ENCODE peak calls at places on chromosomes 6 and 20, in eight cellular contexts. B is HCT116, M is HepG2, N is H1, S is GM23338, H is endothelial cell of umbilical vein, P is GM12878, U is K562. X is an unnamed sample.

GRCh38 chr6:1678201-1678600 is 68.5 kb downstream of the FOXC1 start:
- DNase-seq in M (no peak), B (no peak), N (no peak), H (peak), P (no peak), S (peak), U (no peak), X (no peak)

GRCh38 chr6:152295346-152295745 is 341.8 kb downstream of the SYNE1 start:
- DNase-seq in H (no peak), S (no peak), N (no peak), U (no peak), M (no peak), P (no peak), B (no peak), X (no peak)

GRCh38 chr6:13348320-13349113 is 20.2 kb upstream of the TBC1D7 start:
- DNase-seq in M (no peak), P (no peak), H (no peak), U (no peak), S (no peak), N (no peak), B (no peak), X (no peak)

GRCh38 chr20:10034717-10035571 is at the start of gene ANKEF1:
- DNase-seq in U (peak), M (peak), N (peak), B (peak), H (peak), P (no peak), S (peak), X (no peak)

GRCh38 chr6:73032586-73032985 is 192.7 kb downstream of the KHDC1L start:
- DNase-seq in P (no peak), N (no peak), S (no peak), M (no peak), U (no peak), B (peak), H (no peak), X (no peak)

GRCh38 chr6:148616811-148617210 is 130.0 kb upstream of the UST start:
- DNase-seq in S (no peak), M (no peak), N (no peak), U (no peak), P (no peak), H (no peak), B (no peak), X (no peak)

GRCh38 chr6:45619994-45620471 is 242.3 kb upstream of the SUPT3H start:
- DNase-seq in B (no peak), U (no peak), M (no peak), N (no peak), P (no peak), H (peak), S (no peak), X (no peak)

GRCh38 chr6:54307412-54308036 is 717 bp upstream of the TINAG start:
- DNase-seq in N (no peak), B (no peak), U (no peak), H (no peak), M (peak), S (no peak), P (peak), X (no peak)

GRCh38 chr6:96171112-96171511 is 155.3 kb downstream of the FUT9 start:
- DNase-seq in P (no peak), H (no peak), M (no peak), S (no peak), B (no peak), N (no peak), U (no peak), X (no peak)

GRCh38 chr6:54516331-54516730 is 208.1 kb downstream of the TINAG start:
- DNase-seq in S (no peak), N (no peak), B (no peak), M (no peak), U (no peak), P (no peak), H (no peak), X (no peak)

GRCh38 chr20:24995741-24996448 is 3.3 kb upstream of the APMAP start:
- DNase-seq in M (no peak), H (no peak), B (no peak), P (no peak), N (no peak), U (no peak), S (no peak), X (no peak)

GRCh38 chr20:11459090-11459877 is 458.4 kb upstream of the BTBD3 start:
- DNase-seq in N (no peak), B (no peak), H (no peak), S (no peak), P (no peak), U (no peak), M (no peak), X (peak)

GRCh38 chr20:13338999-13339411 is 117.9 kb downstream of the ISM1 start:
- DNase-seq in S (no peak), H (no peak), U (no peak), B (no peak), P (no peak), N (no peak), M (peak), X (no peak)

GRCh38 chr20:14491436-14491835 is 154.0 kb upstream of the FLRT3 start:
- DNase-seq in H (no peak), U (no peak), P (no peak), B (no peak), S (no peak), N (no peak), M (no peak), X (no peak)

GRCh38 chr6:16778521-16778920 is 17.3 kb upstream of the ATXN1 start:
- DNase-seq in B (no peak), P (no peak), U (no peak), H (no peak), N (no peak), S (no peak), M (no peak), X (no peak)

GRCh38 chr6:160795716-160796115 is 93.7 kb downstream of the PLG start:
- DNase-seq in H (no peak), P (no peak), M (no peak), U (no peak), B (no peak), S (no peak), N (no peak), X (no peak)

GRCh38 chr6:168305091-168305749 is 14.4 kb downstream of the DACT2 start:
- DNase-seq in S (no peak), U (no peak), M (no peak), H (no peak), P (no peak), N (no peak), B (no peak), X (no peak)

GRCh38 chr6:119148102-119148824 is 69.8 kb upstream of the FAM184A start:
- DNase-seq in S (peak), U (peak), B (peak), M (peak), P (no peak), H (peak), N (no peak), X (peak)

GRCh38 chr6:158627940-158628211 is 16.7 kb downstream of the DYNLT1 start:
- DNase-seq in U (no peak), S (no peak), H (no peak), B (no peak), M (no peak), N (no peak), P (no peak), X (no peak)

GRCh38 chr20:45828589-45828988 is 1.5 kb upstream of the TNNC2 start:
- DNase-seq in U (no peak), P (no peak), M (no peak), S (no peak), B (no peak), N (no peak), H (no peak), X (no peak)

GRCh38 chr20:35320396-35321126 is 28.3 kb upstream of the FAM83C start:
- DNase-seq in B (peak), M (peak), H (no peak), P (no peak), S (peak), U (no peak), N (no peak), X (no peak)

GRCh38 chr6:36268478-36269248 is 1.2 kb upstream of the PNPLA1 start:
- DNase-seq in S (no peak), U (no peak), H (no peak), N (no peak), B (no peak), P (no peak), M (no peak), X (no peak)

GRCh38 chr20:25544760-25545159 is 40.6 kb downstream of the NINL start:
- DNase-seq in B (no peak), M (no peak), N (no peak), H (no peak), S (peak), U (no peak), P (no peak), X (no peak)

GRCh38 chr20:13221673-13222318 is 722 bp downstream of the ISM1 start:
- DNase-seq in U (no peak), B (peak), H (peak), S (peak), P (no peak), M (peak), N (no peak), X (no peak)

GRCh38 chr20:17179840-17180239 is 47.0 kb upstream of the PCSK2 start:
- DNase-seq in S (peak), H (no peak), N (no peak), P (no peak), M (no peak), U (no peak), B (no peak), X (no peak)

GRCh38 chr6:13429406-13429753 is 58.0 kb downstream of the GFOD1 start:
- DNase-seq in M (no peak), H (peak), S (no peak), B (no peak), P (no peak), U (no peak), N (no peak), X (no peak)

GRCh38 chr6:53436904-53437303 is 88.2 kb upstream of the ELOVL5 start:
- DNase-seq in H (no peak), P (no peak), S (no peak), B (no peak), U (no peak), N (no peak), M (no peak), X (no peak)

GRCh38 chr6:40336986-40337780 is 250.0 kb downstream of the LRFN2 start:
- DNase-seq in S (no peak), N (no peak), H (no peak), P (no peak), U (no peak), B (no peak), M (no peak), X (no peak)

GRCh38 chr20:49986049-49986448 is 3.3 kb downstream of the SNAI1 start:
- DNase-seq in S (no peak), M (no peak), P (no peak), U (no peak), B (no peak), N (no peak), H (no peak), X (no peak)

GRCh38 chr20:49990310-49990720 is 7.5 kb downstream of the SNAI1 start:
- DNase-seq in N (no peak), M (no peak), U (no peak), H (no peak), B (no peak), S (peak), P (no peak), X (no peak)

GRCh38 chr20:49987868-49988690 is 5.3 kb downstream of the SNAI1 start:
- DNase-seq in U (no peak), N (no peak), S (no peak), P (no peak), H (no peak), B (no peak), M (no peak), X (no peak)

GRCh38 chr20:49987015-49987867 is 4.5 kb downstream of the SNAI1 start:
- DNase-seq in M (no peak), B (no peak), N (no peak), H (no peak), P (no peak), U (peak), S (no peak), X (no peak)

DNA sequence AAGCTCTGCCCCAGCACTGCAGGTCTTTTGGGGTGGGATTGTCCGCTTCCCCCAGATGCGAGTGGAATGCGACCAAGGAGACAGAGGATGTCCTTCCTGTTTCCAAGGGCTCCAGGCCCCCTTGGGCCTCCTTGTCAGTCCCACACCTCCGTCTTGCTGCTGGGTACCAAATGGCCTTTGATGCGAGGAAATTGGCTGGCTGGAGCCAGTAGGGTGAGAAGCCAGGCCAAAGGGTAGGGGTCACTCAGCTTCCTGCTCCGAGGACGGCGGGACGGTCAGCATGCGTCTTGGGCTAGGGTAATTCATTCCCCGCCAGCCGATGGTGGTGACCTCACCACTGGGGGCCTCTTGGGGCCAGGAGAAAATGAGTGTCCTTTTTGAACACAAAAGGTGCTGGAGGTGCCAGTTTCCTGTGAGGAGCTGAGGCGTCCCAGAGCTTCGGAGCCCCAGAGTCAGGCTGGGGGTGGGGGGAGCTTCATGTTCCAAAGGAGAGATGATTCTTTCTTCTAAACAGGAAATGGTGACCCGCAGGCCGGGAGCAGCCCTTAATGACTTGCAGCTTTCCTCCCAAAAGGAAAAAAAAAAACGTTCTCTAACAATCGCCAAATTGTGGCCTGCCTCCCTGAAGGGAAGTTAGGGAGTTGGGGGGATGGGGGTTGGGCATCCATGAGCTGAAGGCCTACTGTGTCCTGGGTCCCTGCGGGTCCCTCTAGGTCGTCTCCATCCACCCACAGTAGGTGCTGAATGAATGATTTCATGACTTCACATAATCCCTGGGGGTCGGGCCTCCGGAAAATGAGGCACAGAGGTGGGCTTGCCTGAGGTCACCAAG is 6.7 kb downstream of the SNAI1 start:
- DNase-seq in U (peak), N (no peak), P (no peak), H (peak), M (no peak), B (no peak), S (peak), X (peak)
- TF ChIP-seq POLR2AphosphoS5 in U (no peak), N (no peak), P (no peak), H (peak), M (no peak), B (no peak), S (no peak), X (no peak)

DNA sequence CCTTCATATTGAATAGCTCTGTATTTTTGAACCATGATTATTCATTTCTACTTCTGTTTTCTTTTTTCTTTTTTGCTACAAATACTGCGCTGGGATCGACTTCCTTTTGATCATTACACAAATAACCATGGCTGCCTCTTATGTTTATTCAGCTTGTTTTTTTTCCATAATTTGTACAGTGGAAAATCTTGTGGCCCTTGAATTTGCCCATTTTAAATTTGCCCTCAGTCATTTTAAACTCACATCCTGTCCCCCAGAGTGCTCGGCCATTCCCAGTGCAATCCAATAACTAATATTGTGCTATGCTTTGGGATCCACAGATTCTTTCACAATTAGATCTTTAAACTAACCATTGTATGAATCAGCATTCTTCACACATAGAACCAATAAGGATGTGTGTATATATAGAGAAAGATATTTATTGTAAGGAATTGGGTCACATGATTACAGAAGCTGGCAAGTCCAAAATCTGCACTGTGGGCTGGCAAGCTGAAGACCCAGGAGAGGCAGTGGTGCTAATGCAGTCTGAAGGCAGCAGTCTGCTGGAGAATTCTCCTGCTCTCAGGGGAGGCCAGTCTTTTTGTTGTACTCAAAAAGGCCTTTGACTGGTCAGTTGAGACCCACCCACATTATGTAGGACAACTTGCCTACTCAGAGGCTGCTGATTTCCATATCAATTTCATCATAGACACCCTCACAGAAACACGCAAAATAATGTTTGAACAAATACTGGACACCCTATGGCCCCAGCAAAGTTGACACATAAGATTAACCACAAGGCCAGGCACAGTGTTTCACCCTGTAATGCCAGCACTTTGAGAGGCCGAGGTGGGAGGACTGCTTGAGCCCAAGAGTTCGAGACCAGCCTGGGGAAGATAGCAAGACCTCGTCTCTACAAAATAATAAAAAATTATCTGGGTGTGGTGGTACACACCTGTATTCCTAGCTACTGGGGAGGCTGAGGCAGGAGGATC is 147.1 kb downstream of the MTHFD1L start:
- DNase-seq in M (peak), U (no peak), B (no peak), H (peak), S (no peak), P (no peak), N (no peak), X (no peak)
- TF ChIP-seq EZH2 in M (no peak), U (no peak), B (no peak), H (no peak), S (no peak), P (no peak), N (no peak), X (no peak)

GRCh38 chr20:32629813-32630212 is 43.9 kb downstream of the C20orf203 start:
- DNase-seq in H (no peak), M (no peak), P (no peak), B (no peak), N (no peak), S (no peak), U (no peak), X (no peak)

GRCh38 chr20:32626859-32627636 is 41.9 kb upstream of the NOL4L start:
- DNase-seq in H (no peak), B (no peak), M (no peak), S (no peak), N (no peak), U (no peak), P (no peak), X (no peak)

GRCh38 chr20:32626407-32626806 is 41.3 kb upstream of the NOL4L start:
- DNase-seq in B (no peak), P (no peak), H (no peak), M (no peak), N (no peak), U (no peak), S (no peak), X (no peak)

GRCh38 chr20:32631916-32632460 is 41.8 kb downstream of the C20orf203 start:
- DNase-seq in P (no peak), N (no peak), H (no peak), B (no peak), M (no peak), S (peak), U (no peak), X (no peak)

GRCh38 chr20:32628960-32629530 is 43.9 kb upstream of the NOL4L start:
- DNase-seq in M (peak), P (no peak), S (no peak), H (no peak), N (no peak), U (peak), B (no peak), X (no peak)
- TF ChIP-seq POLR2AphosphoS5 in M (no peak), P (no peak), S (no peak), H (no peak), N (no peak), U (no peak), B (no peak), X (no peak)

DNA sequence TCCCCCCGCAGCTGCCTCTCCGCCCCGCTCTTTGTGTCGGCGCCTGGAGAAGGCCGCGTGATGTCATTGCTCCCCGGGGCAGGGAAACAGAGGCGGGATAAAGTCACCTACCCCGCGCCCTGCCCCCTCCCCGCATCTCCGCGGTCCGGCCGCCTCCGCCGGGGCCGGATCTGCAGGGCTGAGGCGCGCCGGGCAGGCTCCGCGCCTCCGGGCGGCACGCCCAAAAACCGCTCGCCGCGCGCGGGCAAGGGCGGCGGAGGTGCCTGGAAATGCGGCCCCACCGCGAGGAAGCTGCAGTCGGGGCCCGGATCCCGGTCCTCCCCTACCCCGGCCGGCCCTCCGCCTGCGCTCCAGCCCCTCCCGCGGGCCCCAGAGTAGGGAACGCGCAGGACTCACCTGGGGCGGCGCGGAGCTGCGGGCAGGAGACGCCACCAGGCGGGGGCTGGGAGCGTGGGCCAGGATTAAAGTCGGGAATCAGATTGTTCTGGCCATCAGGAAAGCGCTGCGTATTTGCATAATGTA is at the start of gene FAXC:
- DNase-seq in N (no peak), B (peak), S (peak), H (peak), U (peak), P (no peak), M (peak), X (no peak)
- TF ChIP-seq EZH2 in N (no peak), B (no peak), S (no peak), H (no peak), U (no peak), P (no peak), M (no peak), X (no peak)

DNA sequence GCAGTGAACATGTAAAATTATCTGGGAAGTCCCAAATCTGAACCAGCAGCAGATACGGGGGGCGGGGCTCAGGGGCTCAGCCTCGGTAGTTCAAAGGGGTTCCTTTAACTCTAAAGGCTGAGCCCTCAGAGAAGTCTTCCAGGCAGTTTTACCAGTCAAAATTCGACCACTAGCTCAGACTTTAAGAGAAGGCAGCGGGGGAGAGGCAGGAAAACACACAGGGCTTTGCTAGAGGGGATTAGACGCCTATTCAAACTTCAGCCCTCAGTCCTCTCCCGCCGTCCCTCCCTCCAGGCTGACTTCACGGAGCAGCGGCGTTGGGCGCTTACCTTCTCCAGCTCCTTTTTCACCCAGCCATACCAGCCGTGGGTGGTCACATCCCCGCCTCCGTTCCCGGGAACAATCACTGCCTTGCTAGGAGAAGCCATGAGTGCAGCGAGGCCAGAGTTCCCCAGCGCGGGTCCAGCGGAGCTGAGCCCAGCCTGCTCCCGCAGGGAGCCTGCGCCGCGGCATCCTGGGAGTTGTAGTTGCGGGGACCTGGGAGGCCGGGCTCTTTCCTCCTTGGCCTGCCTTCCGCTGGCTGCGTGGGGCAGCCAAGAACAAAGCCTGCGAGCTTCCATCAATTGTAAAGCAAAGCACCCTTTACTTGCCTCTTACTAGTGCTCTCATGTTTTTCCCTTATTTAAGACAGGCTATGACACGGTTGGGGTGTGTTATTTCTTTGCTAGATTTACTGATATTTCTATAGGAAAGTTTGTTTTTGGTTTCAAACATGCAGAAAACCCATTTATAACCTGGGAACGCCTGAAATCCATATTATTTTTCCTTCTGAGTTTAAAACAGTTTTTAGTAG is at the start of gene RBBP9:
- DNase-seq in S (peak), B (peak), P (peak), U (peak), H (peak), N (peak), M (peak), X (peak)
- TF ChIP-seq POLR2AphosphoS5 in S (peak), B (peak), P (peak), U (no peak), H (peak), N (peak), M (peak), X (peak)

X was measured in SK-N-MC.